ENCODE peak calls at places on chromosome 13, in four cellular contexts. W, K, Y and C are unnamed samples.

GRCh38 chr13:43284162-43284561 is 260.8 kb downstream of the DNAJC15 start:
- DNase-seq in W (no peak), K (no peak), Y (no peak), C (no peak)

GRCh38 chr13:66264976-66265375 is 965.2 kb downstream of the PCDH9 start:
- DNase-seq in W (no peak), K (no peak), Y (no peak), C (no peak)

GRCh38 chr13:93039131-93039530 is 187.5 kb upstream of the GPC6 start:
- DNase-seq in W (no peak), K (no peak), Y (no peak), C (no peak)

GRCh38 chr13:96109125-96109524 is 19.2 kb downstream of the HS6ST3 start:
- DNase-seq in W (no peak), K (no peak), Y (no peak), C (no peak)

GRCh38 chr13:46006688-46007452 is 45.7 kb downstream of the ZC3H13 start:
- DNase-seq in W (no peak), K (no peak), Y (no peak), C (no peak)

GRCh38 chr13:106184778-106185177 is 350.7 kb downstream of the EFNB2 start:
- DNase-seq in W (no peak), K (no peak), Y (no peak), C (no peak)

GRCh38 chr13:25380741-25381324 is 9.1 kb downstream of the ATP8A2 start:
- DNase-seq in W (no peak), K (no peak), Y (no peak), C (no peak)

GRCh38 chr13:93529961-93530360 is 303.4 kb downstream of the GPC6 start:
- DNase-seq in W (no peak), K (no peak), Y (no peak), C (no peak)

GRCh38 chr13:93496985-93497673 is 270.5 kb downstream of the GPC6 start:
- DNase-seq in W (no peak), K (no peak), Y (no peak), C (no peak)

GRCh38 chr13:19173752-19174151 is 7.9 kb downstream of the TUBA3C start:
- DNase-seq in W (no peak), K (no peak), Y (no peak), C (no peak)

GRCh38 chr13:109899748-109900147 is 113.4 kb upstream of the IRS2 start:
- DNase-seq in W (no peak), K (no peak), Y (no peak), C (no peak)

DNA sequence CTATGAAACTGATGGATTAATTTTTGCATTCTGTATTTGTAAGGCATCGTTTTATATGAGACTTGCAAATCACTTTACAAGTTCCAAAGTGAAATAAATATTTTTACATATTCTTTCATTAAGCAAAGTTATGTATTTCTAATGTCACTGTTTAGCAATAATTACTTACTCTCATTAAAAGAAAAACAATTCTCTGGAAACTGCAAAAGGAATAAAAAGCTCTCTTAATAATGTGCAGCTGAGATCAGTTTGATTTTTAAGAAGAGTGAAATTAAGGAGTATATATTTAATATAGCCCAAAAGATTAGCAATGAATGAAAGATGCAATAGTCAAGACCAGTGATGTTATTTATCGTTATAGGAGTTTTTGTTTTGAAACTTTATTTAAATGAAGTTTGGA is 155.2 kb downstream of the GPC5 start:
- DNase-seq in W (no peak), K (no peak), Y (no peak), C (no peak)
- TF ChIP-seq MYC in W (no peak), K (no peak), Y (no peak), C (no peak)

GRCh38 chr13:62280590-62280989 is 864.9 kb upstream of the PCDH20 start:
- DNase-seq in W (no peak), K (no peak), Y (peak; percentile 3), C (no peak)
- TF ChIP-seq RFX5 in W (no peak), K (no peak), Y (no peak), C (no peak)

GRCh38 chr13:32837973-32838940 is 178.0 kb upstream of the KL start:
- DNase-seq in W (no peak), K (no peak), Y (no peak), C (no peak)
- TF ChIP-seq MYC in W (no peak), K (no peak), Y (no peak), C (no peak)

DNA sequence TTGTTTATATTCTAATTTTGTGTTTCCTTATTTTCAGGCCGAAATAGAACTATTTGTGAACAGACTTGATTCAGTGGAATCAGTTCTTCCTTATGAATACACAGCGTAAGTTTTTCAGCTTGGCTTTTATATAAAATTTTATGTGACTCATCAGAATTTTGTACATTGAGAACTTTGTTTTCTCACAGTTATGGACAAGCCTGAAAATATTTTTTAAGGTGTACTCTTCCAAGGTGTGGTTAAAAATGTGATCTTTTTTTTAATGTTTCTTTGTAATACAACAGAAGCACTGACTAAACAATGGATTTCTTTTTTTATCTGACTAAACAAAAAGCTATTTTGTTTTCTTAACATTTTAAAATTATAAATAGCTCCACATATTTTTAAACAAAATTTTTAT is 16.3 kb downstream of the TM9SF2 start:
- DNase-seq in W (no peak), K (no peak), Y (no peak), C (no peak)
- TF ChIP-seq RFX5 in W (no peak), K (no peak), Y (no peak), C (no peak)

DNA sequence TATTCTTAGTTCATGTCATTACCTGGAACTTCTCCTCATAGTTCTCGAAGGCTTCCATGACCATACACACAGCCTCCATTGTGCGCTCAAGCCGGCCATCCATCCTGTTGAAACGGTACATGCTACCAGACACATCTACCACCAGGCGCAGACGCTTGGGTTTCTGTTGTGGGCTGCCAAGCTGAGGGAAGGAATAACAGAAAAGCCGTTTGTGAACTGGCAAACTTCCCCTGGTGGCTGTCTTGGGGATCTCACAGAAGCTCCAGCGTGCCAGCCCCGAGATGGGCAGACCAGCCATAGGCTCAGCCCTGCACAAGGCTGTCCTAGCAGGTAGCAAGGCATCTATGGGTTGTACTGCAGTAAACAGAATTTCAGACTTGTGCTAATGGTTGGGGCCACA is 130.1 kb downstream of the RGCC start:
- DNase-seq in W (no peak), K (no peak), Y (no peak), C (no peak)
- TF ChIP-seq MYC in W (no peak), K (no peak), Y (no peak), C (no peak)

GRCh38 chr13:102191951-102192461 is 209.8 kb downstream of the FGF14 start:
- DNase-seq in W (no peak), K (no peak), Y (no peak), C (no peak)
- TF ChIP-seq RFX5 in W (no peak), K (no peak), Y (no peak), C (no peak)